ENCODE peak calls at places on chromosomes 1 and 21, in seven cellular contexts. J is A172; H is IMR-90; R is HS-5; U is Panc1; S is GM18507; B is activated naive CD8-positive, alpha-beta T cell treated with anti-CD3 and anti-CD28 coated beads, Interleukin-2, amount 50 U/mL, for 24 hours. T is an unnamed sample.
A peak's percentile ranks its signal among the peaks of the same experiment; 100 is the strongest.

GRCh38 chr1:203915811-203916210 is 54.4 kb downstream of the SNRPE start:
- DNase-seq in S (no peak), B (no peak), H (peak; percentile 76), R (peak; percentile 60), U (peak; percentile 77), J (peak; percentile 47), T (no peak)

GRCh38 chr1:176521211-176521610 is 58.2 kb downstream of the PAPPA2 start:
- DNase-seq in H (no peak), J (no peak), B (no peak), U (no peak), S (no peak), R (no peak), T (no peak)

GRCh38 chr21:18716578-18717138 is 313.1 kb upstream of the TMPRSS15 start:
- DNase-seq in U (no peak), H (no peak), R (no peak), J (no peak), S (no peak), B (no peak), T (peak; percentile 21)

GRCh38 chr21:45169682-45170081 is 95.3 kb downstream of the ADARB1 start:
- DNase-seq in S (no peak), U (no peak), B (no peak), H (no peak), R (no peak), J (no peak), T (no peak)

GRCh38 chr1:212669102-212669501 is 30.5 kb downstream of the BATF3 start:
- DNase-seq in S (no peak), H (peak; percentile 20), J (no peak), U (no peak), R (no peak), B (no peak), T (peak; percentile 49)

GRCh38 chr1:234866007-234866866 is 256.3 kb upstream of the IRF2BP2 start:
- DNase-seq in J (peak; percentile 98), H (peak; percentile 90), B (no peak), R (peak; percentile 47), U (no peak), S (no peak), T (peak; percentile 96)

GRCh38 chr1:62962794-62963776 is 179.2 kb downstream of the ATG4C start:
- DNase-seq in B (peak; percentile 22), U (peak; percentile 2), S (peak; percentile 29), J (peak; percentile 15), H (peak; percentile 14), R (no peak), T (peak; percentile 54)

GRCh38 chr1:147541672-147542548 is 609 bp downstream of the BCL9 start:
- DNase-seq in S (no peak), B (peak; percentile 35), U (no peak), H (peak; percentile 39), R (no peak), J (no peak), T (no peak)

GRCh38 chr1:151718011-151718431 is 1.4 kb upstream of the CELF3 start:
- DNase-seq in S (no peak), H (no peak), J (no peak), B (no peak), U (no peak), R (no peak), T (no peak)

GRCh38 chr21:46067505-46068201 is 30.3 kb upstream of the COL6A2 start:
- DNase-seq in J (no peak), H (no peak), B (no peak), R (no peak), U (no peak), S (no peak), T (no peak)

GRCh38 chr1:165424454-165425283 is 20.3 kb downstream of the RXRG start:
- DNase-seq in H (no peak), R (no peak), B (no peak), J (no peak), U (no peak), S (no peak), T (no peak)

GRCh38 chr1:11493972-11494655 is 15.2 kb downstream of the DISP3 start:
- DNase-seq in H (no peak), R (no peak), J (no peak), B (no peak), U (no peak), S (no peak), T (no peak)

GRCh38 chr21:19874521-19874920 is 1123.7 kb upstream of the NCAM2 start:
- DNase-seq in H (no peak), U (no peak), J (no peak), S (no peak), R (no peak), B (no peak), T (no peak)